ENCODE peak calls at places on chromosomes 5 and 9, in six cellular contexts. T is GOT3; X is NCI-H2171 treated with DMSO at 0.1 percent for 48 hours; R is effector memory CD4-positive, alpha-beta T cell; Z is dorsolateral prefrontal cortex; Q is NCI-H1048. D is an unnamed sample.

GRCh38 chr5:135400866-135401265 is 1.8 kb upstream of the MACROH2A1 start:
- DNase-seq in T (no peak), X (peak; percentile 74), R (no peak), Z (no peak), Q (no peak), D (no peak)

GRCh38 chr5:113510836-113511451 is 2.5 kb upstream of the YTHDC2 start:
- DNase-seq in T (no peak), X (peak; percentile 39), R (no peak), Z (no peak), Q (no peak), D (no peak)

GRCh38 chr5:75666801-75667200 is 50.4 kb downstream of the POC5 start:
- DNase-seq in T (no peak), X (no peak), R (no peak), Z (no peak), Q (no peak), D (no peak)

GRCh38 chr5:33888582-33888981 is 3.2 kb downstream of the ADAMTS12 start:
- DNase-seq in T (no peak), X (no peak), R (no peak), Z (no peak), Q (no peak), D (no peak)

GRCh38 chr5:159533197-159533596 is 202.9 kb upstream of the IL12B start:
- DNase-seq in T (no peak), X (no peak), R (no peak), Z (no peak), Q (no peak), D (no peak)

GRCh38 chr9:105912157-105912867 is 218.0 kb downstream of the TMEM38B start:
- DNase-seq in T (no peak), X (no peak), R (no peak), Z (no peak), Q (no peak), D (peak; percentile 36)

GRCh38 chr5:150000990-150001659 is 586 bp downstream of the HMGXB3 start:
- DNase-seq in T (no peak), X (no peak), R (peak; percentile 27), Z (no peak), Q (no peak), D (peak; percentile 50)

GRCh38 chr9:20065076-20065475 is 276.2 kb upstream of the SLC24A2 start:
- DNase-seq in T (no peak), X (no peak), R (no peak), Z (no peak), Q (no peak), D (no peak)

GRCh38 chr5:30690931-30691330 is 502.6 kb upstream of the CDH6 start:
- DNase-seq in T (no peak), X (peak; percentile 4), R (no peak), Z (no peak), Q (no peak), D (no peak)

GRCh38 chr5:38497946-38498345 is 58.5 kb downstream of the LIFR start:
- DNase-seq in T (no peak), X (no peak), R (no peak), Z (no peak), Q (no peak), D (no peak)

GRCh38 chr9:92711844-92712243 is 41.9 kb upstream of the IPPK start:
- DNase-seq in T (no peak), X (no peak), R (no peak), Z (no peak), Q (no peak), D (no peak)

GRCh38 chr5:64612349-64612961 is 77.8 kb upstream of the SHISAL2B start:
- DNase-seq in T (no peak), X (peak; percentile 5), R (no peak), Z (no peak), Q (peak; percentile 5), D (no peak)

GRCh38 chr5:6603643-6604042 is 29.2 kb downstream of the NSUN2 start:
- DNase-seq in T (no peak), X (no peak), R (no peak), Z (no peak), Q (no peak), D (no peak)

GRCh38 chr9:80995759-80996158 is 693.6 kb downstream of the TLE1 start:
- DNase-seq in T (no peak), X (no peak), R (no peak), Z (no peak), Q (no peak), D (no peak)

GRCh38 chr5:151030377-151030776 is 10.0 kb downstream of the GPX3 start:
- DNase-seq in T (no peak), X (no peak), R (no peak), Z (no peak), Q (no peak), D (peak; percentile 95)

GRCh38 chr5:40410939-40411635 is 268.6 kb upstream of the PTGER4 start:
- DNase-seq in T (no peak), X (no peak), R (no peak), Z (no peak), Q (no peak), D (no peak)

GRCh38 chr5:139711067-139711851 is 63.1 kb downstream of the CXXC5 start:
- DNase-seq in T (peak; percentile 24), X (peak; percentile 77), R (peak; percentile 35), Z (no peak), Q (no peak), D (no peak)

GRCh38 chr9:98132158-98132557 is 13.1 kb upstream of the TRIM14 start:
- DNase-seq in T (no peak), X (no peak), R (no peak), Z (no peak), Q (no peak), D (no peak)

GRCh38 chr5:117761190-117761589 is 1186.6 kb upstream of the SEMA6A start:
- DNase-seq in T (no peak), X (no peak), R (no peak), Z (no peak), Q (no peak), D (no peak)

GRCh38 chr5:64794053-64794770 is 25.5 kb downstream of the CWC27 start:
- DNase-seq in T (no peak), X (no peak), R (no peak), Z (no peak), Q (no peak), D (no peak)

GRCh38 chr5:109757490-109757889 is 67.8 kb downstream of the MAN2A1 start:
- DNase-seq in T (no peak), X (no peak), R (no peak), Z (no peak), Q (no peak), D (no peak)

GRCh38 chr5:10565785-10566506 is 2.1 kb downstream of the ANKRD33B start:
- DNase-seq in T (no peak), X (peak; percentile 87), R (no peak), Z (no peak), Q (no peak), D (no peak)

GRCh38 chr9:124696101-124696500 is 75.0 kb downstream of the NR6A1 start:
- DNase-seq in T (no peak), X (no peak), R (no peak), Z (no peak), Q (no peak), D (no peak)

GRCh38 chr5:87390576-87391199 is 22.0 kb downstream of the CCNH start:
- DNase-seq in T (no peak), X (no peak), R (no peak), Z (no peak), Q (no peak), D (no peak)

GRCh38 chr5:79795764-79796398 is 106.2 kb downstream of the CMYA5 start:
- DNase-seq in T (no peak), X (no peak), R (no peak), Z (no peak), Q (no peak), D (peak; percentile 61)

GRCh38 chr5:151078490-151079262 is 2.2 kb downstream of the TNIP1 start:
- DNase-seq in T (no peak), X (no peak), R (peak; percentile 64), Z (no peak), Q (no peak), D (no peak)

GRCh38 chr5:120096413-120096812 is 367.7 kb upstream of the PRR16 start:
- DNase-seq in T (no peak), X (no peak), R (no peak), Z (no peak), Q (no peak), D (no peak)

GRCh38 chr5:179204572-179204971 is 140.7 kb downstream of the ADAMTS2 start:
- DNase-seq in T (no peak), X (no peak), R (no peak), Z (no peak), Q (no peak), D (no peak)

GRCh38 chr9:2816476-2817141 is 27.3 kb downstream of the PUM3 start:
- DNase-seq in T (no peak), X (no peak), R (no peak), Z (no peak), Q (no peak), D (no peak)

GRCh38 chr5:60585618-60586017 is 114.3 kb downstream of the DEPDC1B start:
- DNase-seq in T (no peak), X (no peak), R (no peak), Z (no peak), Q (no peak), D (no peak)

GRCh38 chr9:19232117-19232829 is 1.8 kb downstream of the DENND4C start:
- DNase-seq in T (no peak), X (no peak), R (no peak), Z (no peak), Q (no peak), D (no peak)

GRCh38 chr9:133460405-133461175 is 812 bp downstream of the CACFD1 start:
- DNase-seq in T (no peak), X (peak; percentile 95), R (peak; percentile 46), Z (peak; percentile 53), Q (no peak), D (peak; percentile 55)

GRCh38 chr9:134778841-134779411 is 101.7 kb upstream of the FCN2 start:
- DNase-seq in T (no peak), X (no peak), R (no peak), Z (no peak), Q (no peak), D (peak; percentile 26)

GRCh38 chr5:91311697-91312501 is 71.2 kb downstream of the ARRDC3 start:
- DNase-seq in T (peak; percentile 63), X (peak; percentile 24), R (peak; percentile 52), Z (no peak), Q (no peak), D (peak; percentile 88)

D was measured in gastrocnemius medialis.